ENCODE peak calls at places on chromosomes 12 and 14, in eight cellular contexts. One of them, this sample, is unnamed.
A peak's percentile ranks its signal among the peaks of the same experiment; 100 is the strongest.

GRCh38 chr12:57005980-57006808 is at the start of gene ZBTB39:
- DNase-seq in GM23338: peak; percentile 86
- DNase-seq in HL-60: peak; percentile 48
- DNase-seq in lower lobe of right lung: peak; percentile 64
- DNase-seq in mesothelial cell of epicardium: peak; percentile 66
- DNase-seq in RWPE1: peak; percentile 85
- DNase-seq in WTC11: peak; percentile 63
- DNase-seq in Calu3: peak; percentile 85
- DNase-seq in this sample: no peak

GRCh38 chr14:92176476-92176875 is 54.7 kb downstream of the CPSF2 start:
- DNase-seq in HL-60: no peak
- DNase-seq in WTC11: no peak
- DNase-seq in mesothelial cell of epicardium: no peak
- DNase-seq in GM23338: no peak
- DNase-seq in lower lobe of right lung: no peak
- DNase-seq in Calu3: no peak
- DNase-seq in RWPE1: no peak
- DNase-seq in this sample: no peak

GRCh38 chr14:22602853-22603252 is 4.8 kb downstream of the ABHD4 start:
- DNase-seq in RWPE1: peak; percentile 60
- DNase-seq in HL-60: no peak
- DNase-seq in Calu3: no peak
- DNase-seq in WTC11: no peak
- DNase-seq in GM23338: no peak
- DNase-seq in lower lobe of right lung: no peak
- DNase-seq in mesothelial cell of epicardium: no peak
- DNase-seq in this sample: no peak

GRCh38 chr14:65137648-65138317 is 35.5 kb upstream of the MAX start:
- DNase-seq in GM23338: no peak
- DNase-seq in HL-60: no peak
- DNase-seq in WTC11: no peak
- DNase-seq in mesothelial cell of epicardium: no peak
- DNase-seq in Calu3: no peak
- DNase-seq in lower lobe of right lung: no peak
- DNase-seq in RWPE1: peak; percentile 34
- DNase-seq in this sample: no peak

GRCh38 chr12:57753938-57754337 is 965 bp upstream of the MARCHF9 start:
- DNase-seq in lower lobe of right lung: no peak
- DNase-seq in GM23338: no peak
- DNase-seq in mesothelial cell of epicardium: no peak
- DNase-seq in RWPE1: no peak
- DNase-seq in Calu3: no peak
- DNase-seq in WTC11: no peak
- DNase-seq in HL-60: no peak
- DNase-seq in this sample: no peak

GRCh38 chr14:101731187-101732080 is 30.1 kb upstream of the PPP2R5C start:
- DNase-seq in Calu3: peak; percentile 89
- DNase-seq in mesothelial cell of epicardium: no peak
- DNase-seq in HL-60: peak; percentile 96
- DNase-seq in lower lobe of right lung: peak; percentile 88
- DNase-seq in GM23338: peak; percentile 46
- DNase-seq in RWPE1: peak; percentile 84
- DNase-seq in WTC11: no peak
- DNase-seq in this sample: peak; percentile 96

GRCh38 chr12:108722463-108722862 is 8.9 kb downstream of the CORO1C start:
- DNase-seq in HL-60: no peak
- DNase-seq in WTC11: no peak
- DNase-seq in mesothelial cell of epicardium: no peak
- DNase-seq in RWPE1: no peak
- DNase-seq in Calu3: no peak
- DNase-seq in lower lobe of right lung: no peak
- DNase-seq in GM23338: no peak
- DNase-seq in this sample: no peak

GRCh38 chr12:85733441-85733840 is 102.8 kb downstream of the RASSF9 start:
- DNase-seq in GM23338: no peak
- DNase-seq in HL-60: no peak
- DNase-seq in mesothelial cell of epicardium: no peak
- DNase-seq in Calu3: no peak
- DNase-seq in lower lobe of right lung: no peak
- DNase-seq in RWPE1: no peak
- DNase-seq in WTC11: no peak
- DNase-seq in this sample: no peak

GRCh38 chr14:57732886-57733285 is 133.0 kb downstream of the SLC35F4 start:
- DNase-seq in WTC11: no peak
- DNase-seq in lower lobe of right lung: no peak
- DNase-seq in Calu3: no peak
- DNase-seq in mesothelial cell of epicardium: no peak
- DNase-seq in HL-60: no peak
- DNase-seq in RWPE1: no peak
- DNase-seq in GM23338: no peak
- DNase-seq in this sample: no peak

GRCh38 chr12:90456248-90456647 is 498.7 kb downstream of the CCER1 start:
- DNase-seq in GM23338: no peak
- DNase-seq in HL-60: no peak
- DNase-seq in lower lobe of right lung: no peak
- DNase-seq in mesothelial cell of epicardium: no peak
- DNase-seq in RWPE1: no peak
- DNase-seq in WTC11: no peak
- DNase-seq in Calu3: no peak
- DNase-seq in this sample: no peak

GRCh38 chr12:81758421-81759214 is 532 bp downstream of the PPFIA2 start:
- DNase-seq in HL-60: no peak
- DNase-seq in GM23338: peak; percentile 77
- DNase-seq in mesothelial cell of epicardium: no peak
- DNase-seq in Calu3: peak; percentile 38
- DNase-seq in WTC11: peak; percentile 45
- DNase-seq in RWPE1: no peak
- DNase-seq in lower lobe of right lung: no peak
- DNase-seq in this sample: no peak

GRCh38 chr14:89241934-89242670 is 174.9 kb downstream of the FOXN3 start:
- DNase-seq in WTC11: no peak
- DNase-seq in HL-60: no peak
- DNase-seq in RWPE1: no peak
- DNase-seq in GM23338: no peak
- DNase-seq in Calu3: no peak
- DNase-seq in mesothelial cell of epicardium: no peak
- DNase-seq in lower lobe of right lung: no peak
- DNase-seq in this sample: no peak

GRCh38 chr14:39395555-39396254 is 36.5 kb downstream of the FBXO33 start:
- DNase-seq in RWPE1: peak; percentile 32
- DNase-seq in WTC11: no peak
- DNase-seq in GM23338: no peak
- DNase-seq in Calu3: no peak
- DNase-seq in lower lobe of right lung: no peak
- DNase-seq in HL-60: no peak
- DNase-seq in mesothelial cell of epicardium: no peak
- DNase-seq in this sample: no peak

GRCh38 chr14:65032319-65032718 is 45.6 kb downstream of the FNTB start:
- DNase-seq in WTC11: no peak
- DNase-seq in lower lobe of right lung: no peak
- DNase-seq in GM23338: no peak
- DNase-seq in RWPE1: no peak
- DNase-seq in Calu3: no peak
- DNase-seq in mesothelial cell of epicardium: no peak
- DNase-seq in HL-60: no peak
- DNase-seq in this sample: no peak

GRCh38 chr14:86990396-86990795 is 1002.6 kb downstream of the GALC start:
- DNase-seq in RWPE1: no peak
- DNase-seq in HL-60: no peak
- DNase-seq in mesothelial cell of epicardium: no peak
- DNase-seq in GM23338: no peak
- DNase-seq in WTC11: no peak
- DNase-seq in lower lobe of right lung: no peak
- DNase-seq in Calu3: no peak
- DNase-seq in this sample: no peak

GRCh38 chr14:72907886-72908285 is 14.0 kb upstream of the DPF3 start:
- DNase-seq in Calu3: peak; percentile 17
- DNase-seq in GM23338: no peak
- DNase-seq in WTC11: no peak
- DNase-seq in lower lobe of right lung: no peak
- DNase-seq in HL-60: no peak
- DNase-seq in mesothelial cell of epicardium: no peak
- DNase-seq in RWPE1: peak; percentile 56
- DNase-seq in this sample: no peak

GRCh38 chr12:62917939-62918338 is 17.0 kb downstream of the PPM1H start:
- DNase-seq in lower lobe of right lung: no peak
- DNase-seq in GM23338: no peak
- DNase-seq in WTC11: no peak
- DNase-seq in mesothelial cell of epicardium: no peak
- DNase-seq in Calu3: no peak
- DNase-seq in HL-60: no peak
- DNase-seq in RWPE1: no peak
- DNase-seq in this sample: no peak

GRCh38 chr12:130665753-130666152 is 50.3 kb downstream of the RIMBP2 start:
- DNase-seq in mesothelial cell of epicardium: no peak
- DNase-seq in lower lobe of right lung: no peak
- DNase-seq in WTC11: no peak
- DNase-seq in HL-60: no peak
- DNase-seq in RWPE1: peak; percentile 45
- DNase-seq in GM23338: no peak
- DNase-seq in Calu3: no peak
- DNase-seq in this sample: no peak

GRCh38 chr14:32426596-32427408 is 97.7 kb downstream of the AKAP6 start:
- DNase-seq in WTC11: no peak
- DNase-seq in Calu3: no peak
- DNase-seq in lower lobe of right lung: no peak
- DNase-seq in RWPE1: no peak
- DNase-seq in GM23338: no peak
- DNase-seq in HL-60: no peak
- DNase-seq in mesothelial cell of epicardium: no peak
- DNase-seq in this sample: no peak

DNA sequence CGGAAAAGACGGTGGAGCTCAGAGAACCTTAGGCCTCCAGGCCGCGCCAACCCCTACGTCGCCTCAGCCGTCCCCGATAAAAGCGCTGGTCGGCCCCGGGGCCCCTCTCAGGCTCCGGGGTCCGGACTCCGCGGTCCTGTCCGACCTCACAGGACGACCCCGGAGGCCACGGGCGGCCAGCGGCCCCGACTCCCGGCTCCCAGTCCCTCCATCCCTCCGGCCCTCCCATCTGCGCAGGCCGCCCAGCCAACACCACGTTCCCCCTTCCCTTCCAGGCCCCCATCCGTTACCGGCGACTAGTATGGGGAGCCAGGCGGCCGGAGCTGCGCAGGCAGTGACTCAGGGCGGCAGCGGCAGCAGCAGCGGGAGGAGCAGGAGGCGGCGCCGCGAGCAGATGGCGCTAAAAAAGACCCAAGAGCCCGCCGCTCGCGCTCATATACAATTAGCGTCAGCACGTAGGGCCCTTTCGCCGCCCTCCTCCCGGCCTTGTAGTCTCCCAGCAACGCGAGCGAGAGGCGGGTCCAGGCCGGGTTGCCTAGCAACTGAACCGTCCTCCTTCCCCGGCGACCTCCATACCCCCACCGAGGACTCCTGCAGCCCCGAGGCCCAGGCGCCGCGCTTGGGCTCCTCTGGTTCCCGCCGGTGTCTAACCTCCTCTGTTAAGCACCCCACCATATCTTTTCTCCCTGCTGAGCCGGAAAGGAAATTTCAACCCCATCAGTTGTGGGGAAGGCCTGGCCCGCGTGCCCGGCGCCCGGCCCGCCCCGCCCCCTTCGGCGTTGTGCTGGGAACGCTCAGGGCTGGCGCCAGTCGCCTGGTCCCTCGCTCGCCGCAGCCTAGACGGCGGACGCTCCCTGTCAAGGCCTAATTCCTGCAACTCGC is at the start of gene NAP1L1:
- DNase-seq in WTC11: peak; percentile 98
- DNase-seq in Calu3: peak; percentile 98
- DNase-seq in HL-60: peak; percentile 97
- DNase-seq in mesothelial cell of epicardium: peak; percentile 87
- DNase-seq in lower lobe of right lung: peak; percentile 99
- DNase-seq in RWPE1: peak; percentile 97
- DNase-seq in GM23338: peak; percentile 98
- DNase-seq in this sample: peak; percentile 93
- TF ChIP-seq CTCF in WTC11: no peak
- TF ChIP-seq CTCF in Calu3: no peak
- TF ChIP-seq CTCF in HL-60: no peak
- TF ChIP-seq CTCF in mesothelial cell of epicardium: no peak
- TF ChIP-seq CTCF in lower lobe of right lung: no peak
- TF ChIP-seq CTCF in RWPE1: no peak
- TF ChIP-seq CTCF in GM23338: no peak
- TF ChIP-seq CTCF in this sample: peak; percentile 8

GRCh38 chr12:52251367-52252055 is 18.5 kb downstream of the KRT7 start:
- DNase-seq in HL-60: no peak
- DNase-seq in WTC11: no peak
- DNase-seq in mesothelial cell of epicardium: no peak
- DNase-seq in Calu3: peak; percentile 11
- DNase-seq in GM23338: no peak
- DNase-seq in RWPE1: no peak
- DNase-seq in lower lobe of right lung: no peak
- DNase-seq in this sample: no peak

GRCh38 chr12:52249041-52249461 is 16.0 kb downstream of the KRT7 start:
- DNase-seq in WTC11: no peak
- DNase-seq in HL-60: no peak
- DNase-seq in mesothelial cell of epicardium: no peak
- DNase-seq in lower lobe of right lung: peak; percentile 79
- DNase-seq in Calu3: peak; percentile 51
- DNase-seq in GM23338: no peak
- DNase-seq in RWPE1: no peak
- DNase-seq in this sample: no peak

GRCh38 chr12:52249511-52250047 is 16.5 kb downstream of the KRT7 start:
- DNase-seq in WTC11: no peak
- DNase-seq in GM23338: no peak
- DNase-seq in HL-60: no peak
- DNase-seq in lower lobe of right lung: no peak
- DNase-seq in mesothelial cell of epicardium: no peak
- DNase-seq in RWPE1: no peak
- DNase-seq in Calu3: peak; percentile 32
- DNase-seq in this sample: no peak

GRCh38 chr12:52248541-52249035 is 15.5 kb downstream of the KRT7 start:
- DNase-seq in GM23338: no peak
- DNase-seq in WTC11: no peak
- DNase-seq in RWPE1: no peak
- DNase-seq in lower lobe of right lung: no peak
- DNase-seq in HL-60: no peak
- DNase-seq in Calu3: peak; percentile 7
- DNase-seq in mesothelial cell of epicardium: no peak
- DNase-seq in this sample: no peak

GRCh38 chr12:52250048-52250990 is 17.3 kb downstream of the KRT7 start:
- DNase-seq in RWPE1: no peak
- DNase-seq in HL-60: no peak
- DNase-seq in Calu3: peak; percentile 21
- DNase-seq in mesothelial cell of epicardium: no peak
- DNase-seq in WTC11: peak; percentile 74
- DNase-seq in lower lobe of right lung: peak; percentile 43
- DNase-seq in GM23338: peak; percentile 68
- DNase-seq in this sample: no peak
- TF ChIP-seq CTCF in RWPE1: no peak
- TF ChIP-seq CTCF in HL-60: no peak
- TF ChIP-seq CTCF in Calu3: no peak
- TF ChIP-seq CTCF in mesothelial cell of epicardium: no peak
- TF ChIP-seq CTCF in WTC11: no peak
- TF ChIP-seq CTCF in lower lobe of right lung: no peak
- TF ChIP-seq CTCF in GM23338: peak; percentile 10
- TF ChIP-seq CTCF in this sample: peak; percentile 11

GRCh38 chr12:117685115-117685926 is 283.5 kb downstream of the KSR2 start:
- DNase-seq in RWPE1: peak; percentile 49
- DNase-seq in Calu3: peak; percentile 75
- DNase-seq in HL-60: peak; percentile 12
- DNase-seq in lower lobe of right lung: no peak
- DNase-seq in GM23338: peak; percentile 94
- DNase-seq in WTC11: peak; percentile 85
- DNase-seq in mesothelial cell of epicardium: no peak
- DNase-seq in this sample: no peak
- TF ChIP-seq CTCF in RWPE1: no peak
- TF ChIP-seq CTCF in Calu3: no peak
- TF ChIP-seq CTCF in HL-60: no peak
- TF ChIP-seq CTCF in lower lobe of right lung: no peak
- TF ChIP-seq CTCF in GM23338: no peak
- TF ChIP-seq CTCF in WTC11: no peak
- TF ChIP-seq CTCF in mesothelial cell of epicardium: no peak
- TF ChIP-seq CTCF in this sample: no peak

GRCh38 chr12:30807695-30808034 is 52.9 kb upstream of the CAPRIN2 start:
- DNase-seq in mesothelial cell of epicardium: no peak
- DNase-seq in GM23338: no peak
- DNase-seq in WTC11: no peak
- DNase-seq in Calu3: no peak
- DNase-seq in lower lobe of right lung: no peak
- DNase-seq in HL-60: no peak
- DNase-seq in RWPE1: no peak
- DNase-seq in this sample: no peak
- TF ChIP-seq CTCF in mesothelial cell of epicardium: no peak
- TF ChIP-seq CTCF in GM23338: no peak
- TF ChIP-seq CTCF in WTC11: no peak
- TF ChIP-seq CTCF in Calu3: no peak
- TF ChIP-seq CTCF in lower lobe of right lung: no peak
- TF ChIP-seq CTCF in HL-60: no peak
- TF ChIP-seq CTCF in RWPE1: peak; percentile 24
- TF ChIP-seq CTCF in this sample: peak; percentile 29